ENCODE peak calls at places on chromosome 18, in four cellular contexts. P, Q, D and K are unnamed samples.

GRCh38 chr18:12041561-12041960 is 52.1 kb upstream of the ANKRD62 start:
- DNase-seq in P (peak; percentile 90), Q (no peak), D (peak; percentile 91), K (peak; percentile 71)

GRCh38 chr18:65659912-65660311 is 90.9 kb upstream of the CDH7 start:
- DNase-seq in P (no peak), Q (no peak), D (no peak), K (no peak)

GRCh38 chr18:70931942-70932814 is 643.3 kb downstream of the SOCS6 start:
- DNase-seq in P (peak; percentile 24), Q (peak; percentile 72), D (peak; percentile 59), K (no peak)

GRCh38 chr18:811192-812122 is 585 bp downstream of the YES1 start:
- DNase-seq in P (peak; percentile 8), Q (no peak), D (peak; percentile 32), K (no peak)

GRCh38 chr18:58682429-58683069 is 11.3 kb downstream of the MALT1 start:
- DNase-seq in P (no peak), Q (no peak), D (peak; percentile 84), K (peak; percentile 31)

GRCh38 chr18:77155031-77155430 is 22.4 kb upstream of the MBP start:
- DNase-seq in P (no peak), Q (no peak), D (no peak), K (no peak)

GRCh38 chr18:46097853-46098615 is at the start of gene ATP5F1A:
- DNase-seq in P (peak; percentile 75), Q (peak; percentile 75), D (peak; percentile 84), K (peak; percentile 31)

GRCh38 chr18:49561377-49562193 is at the start of gene LIPG:
- DNase-seq in P (no peak), Q (peak; percentile 80), D (peak; percentile 77), K (no peak)

GRCh38 chr18:37243756-37244155 is 321.8 kb downstream of the CELF4 start:
- DNase-seq in P (no peak), Q (no peak), D (no peak), K (no peak)

GRCh38 chr18:28588884-28589549 is 412.1 kb upstream of the CDH2 start:
- DNase-seq in P (peak; percentile 26), Q (no peak), D (no peak), K (peak; percentile 18)

GRCh38 chr18:70385474-70385873 is 96.6 kb downstream of the SOCS6 start:
- DNase-seq in P (no peak), Q (no peak), D (no peak), K (no peak)

GRCh38 chr18:25164837-25165791 is 186.9 kb downstream of the ZNF521 start:
- DNase-seq in P (peak; percentile 32), Q (peak; percentile 15), D (peak; percentile 61), K (no peak)

GRCh38 chr18:47975701-47976100 is 45.2 kb upstream of the SMAD2 start:
- DNase-seq in P (no peak), Q (no peak), D (no peak), K (no peak)

GRCh38 chr18:22900558-22901183 is 32.5 kb upstream of the RBBP8 start:
- DNase-seq in P (no peak), Q (no peak), D (peak; percentile 9), K (no peak)

GRCh38 chr18:75923169-75923568 is 495.7 kb upstream of the SMIM21 start:
- DNase-seq in P (peak; percentile 2), Q (no peak), D (peak; percentile 61), K (peak; percentile 67)

GRCh38 chr18:27298215-27298804 is 113.2 kb upstream of the CHST9 start:
- DNase-seq in P (no peak), Q (peak; percentile 60), D (no peak), K (no peak)

GRCh38 chr18:80232710-80233109 is 14.6 kb downstream of the PARD6G start:
- DNase-seq in P (no peak), Q (no peak), D (no peak), K (no peak)